ENCODE peak calls at places on chromosomes 16 and 17, in nine cellular contexts. One of them, this sample, is unnamed.

GRCh38 chr16:65274576-65274975 is 152.7 kb upstream of the CDH11 start:
- DNase-seq in IMR-90: no peak
- DNase-seq in neuronal stem cell: no peak
- DNase-seq in epithelial cell of proximal tubule: no peak
- DNase-seq in GM23248: peak; percentile 40
- DNase-seq in ovary: no peak
- DNase-seq in naive thymus-derived CD4-positive, alpha-beta T cell: no peak
- DNase-seq in AG09309: no peak
- DNase-seq in lung: no peak
- DNase-seq in this sample: no peak

GRCh38 chr17:1529863-1530262 is 13.5 kb upstream of the INPP5K start:
- DNase-seq in AG09309: no peak
- DNase-seq in GM23248: no peak
- DNase-seq in ovary: no peak
- DNase-seq in naive thymus-derived CD4-positive, alpha-beta T cell: no peak
- DNase-seq in IMR-90: no peak
- DNase-seq in neuronal stem cell: no peak
- DNase-seq in lung: no peak
- DNase-seq in epithelial cell of proximal tubule: no peak
- DNase-seq in this sample: no peak

GRCh38 chr17:39527220-39527813 is 66.0 kb downstream of the CDK12 start:
- DNase-seq in lung: no peak
- DNase-seq in epithelial cell of proximal tubule: no peak
- DNase-seq in AG09309: no peak
- DNase-seq in neuronal stem cell: no peak
- DNase-seq in GM23248: peak; percentile 39
- DNase-seq in ovary: no peak
- DNase-seq in IMR-90: no peak
- DNase-seq in naive thymus-derived CD4-positive, alpha-beta T cell: peak; percentile 16
- DNase-seq in this sample: no peak

GRCh38 chr16:4748682-4749411 is 14.5 kb downstream of the DNAAF8 start:
- DNase-seq in ovary: no peak
- DNase-seq in naive thymus-derived CD4-positive, alpha-beta T cell: no peak
- DNase-seq in epithelial cell of proximal tubule: no peak
- DNase-seq in IMR-90: no peak
- DNase-seq in GM23248: no peak
- DNase-seq in neuronal stem cell: no peak
- DNase-seq in AG09309: no peak
- DNase-seq in lung: no peak
- DNase-seq in this sample: no peak

GRCh38 chr16:860891-861290 is 60.4 kb upstream of the GNG13 start:
- DNase-seq in IMR-90: no peak
- DNase-seq in GM23248: no peak
- DNase-seq in AG09309: no peak
- DNase-seq in epithelial cell of proximal tubule: no peak
- DNase-seq in lung: no peak
- DNase-seq in neuronal stem cell: no peak
- DNase-seq in naive thymus-derived CD4-positive, alpha-beta T cell: no peak
- DNase-seq in ovary: no peak
- DNase-seq in this sample: no peak

GRCh38 chr16:14232106-14232890 is 161.2 kb downstream of the MRTFB start:
- DNase-seq in AG09309: no peak
- DNase-seq in neuronal stem cell: no peak
- DNase-seq in IMR-90: peak; percentile 72
- DNase-seq in ovary: no peak
- DNase-seq in naive thymus-derived CD4-positive, alpha-beta T cell: no peak
- DNase-seq in GM23248: no peak
- DNase-seq in epithelial cell of proximal tubule: no peak
- DNase-seq in lung: no peak
- DNase-seq in this sample: no peak

GRCh38 chr16:19907161-19907992 is 22.7 kb upstream of the GPRC5B start:
- DNase-seq in AG09309: peak; percentile 10
- DNase-seq in GM23248: peak; percentile 74
- DNase-seq in neuronal stem cell: peak; percentile 76
- DNase-seq in ovary: peak; percentile 41
- DNase-seq in naive thymus-derived CD4-positive, alpha-beta T cell: peak; percentile 75
- DNase-seq in lung: peak; percentile 56
- DNase-seq in epithelial cell of proximal tubule: no peak
- DNase-seq in IMR-90: peak; percentile 64
- DNase-seq in this sample: peak; percentile 46

GRCh38 chr17:57234252-57235092 is 21.9 kb upstream of the MSI2 start:
- DNase-seq in epithelial cell of proximal tubule: no peak
- DNase-seq in GM23248: no peak
- DNase-seq in naive thymus-derived CD4-positive, alpha-beta T cell: no peak
- DNase-seq in IMR-90: no peak
- DNase-seq in lung: no peak
- DNase-seq in neuronal stem cell: no peak
- DNase-seq in ovary: no peak
- DNase-seq in AG09309: no peak
- DNase-seq in this sample: no peak

GRCh38 chr16:57479043-57479421 is 7.3 kb downstream of the DOK4 start:
- DNase-seq in GM23248: peak; percentile 35
- DNase-seq in epithelial cell of proximal tubule: no peak
- DNase-seq in AG09309: no peak
- DNase-seq in lung: no peak
- DNase-seq in ovary: no peak
- DNase-seq in IMR-90: no peak
- DNase-seq in naive thymus-derived CD4-positive, alpha-beta T cell: no peak
- DNase-seq in neuronal stem cell: no peak
- DNase-seq in this sample: no peak

GRCh38 chr17:47615766-47616424 is 33.8 kb upstream of the KPNB1 start:
- DNase-seq in ovary: no peak
- DNase-seq in IMR-90: peak; percentile 62
- DNase-seq in epithelial cell of proximal tubule: no peak
- DNase-seq in lung: no peak
- DNase-seq in neuronal stem cell: peak; percentile 49
- DNase-seq in GM23248: peak; percentile 71
- DNase-seq in AG09309: peak; percentile 7
- DNase-seq in naive thymus-derived CD4-positive, alpha-beta T cell: peak; percentile 54
- DNase-seq in this sample: no peak

GRCh38 chr17:29341726-29342125 is 47.8 kb upstream of the NUFIP2 start:
- DNase-seq in ovary: no peak
- DNase-seq in lung: no peak
- DNase-seq in GM23248: peak; percentile 80
- DNase-seq in neuronal stem cell: no peak
- DNase-seq in IMR-90: peak; percentile 16
- DNase-seq in AG09309: peak; percentile 28
- DNase-seq in naive thymus-derived CD4-positive, alpha-beta T cell: no peak
- DNase-seq in epithelial cell of proximal tubule: peak; percentile 2
- DNase-seq in this sample: no peak

GRCh38 chr16:31472559-31473203 is 729 bp downstream of the TGFB1I1 start:
- DNase-seq in lung: peak; percentile 95
- DNase-seq in ovary: peak; percentile 95
- DNase-seq in GM23248: peak; percentile 96
- DNase-seq in neuronal stem cell: no peak
- DNase-seq in AG09309: peak; percentile 70
- DNase-seq in IMR-90: peak; percentile 88
- DNase-seq in epithelial cell of proximal tubule: no peak
- DNase-seq in naive thymus-derived CD4-positive, alpha-beta T cell: no peak
- DNase-seq in this sample: no peak

GRCh38 chr17:63358956-63359355 is 87.2 kb downstream of the CYB561 start:
- DNase-seq in IMR-90: no peak
- DNase-seq in lung: no peak
- DNase-seq in naive thymus-derived CD4-positive, alpha-beta T cell: no peak
- DNase-seq in neuronal stem cell: no peak
- DNase-seq in AG09309: no peak
- DNase-seq in GM23248: no peak
- DNase-seq in epithelial cell of proximal tubule: no peak
- DNase-seq in ovary: no peak
- DNase-seq in this sample: no peak

GRCh38 chr16:66457888-66458287 is 30.8 kb downstream of the BEAN1 start:
- DNase-seq in neuronal stem cell: no peak
- DNase-seq in epithelial cell of proximal tubule: no peak
- DNase-seq in AG09309: no peak
- DNase-seq in IMR-90: peak; percentile 5
- DNase-seq in lung: no peak
- DNase-seq in GM23248: peak; percentile 27
- DNase-seq in ovary: no peak
- DNase-seq in naive thymus-derived CD4-positive, alpha-beta T cell: no peak
- DNase-seq in this sample: no peak

GRCh38 chr17:78991017-78991783 is 11.5 kb upstream of the LGALS3BP start:
- DNase-seq in IMR-90: no peak
- DNase-seq in naive thymus-derived CD4-positive, alpha-beta T cell: no peak
- DNase-seq in neuronal stem cell: no peak
- DNase-seq in epithelial cell of proximal tubule: no peak
- DNase-seq in ovary: no peak
- DNase-seq in lung: no peak
- DNase-seq in AG09309: no peak
- DNase-seq in GM23248: no peak
- DNase-seq in this sample: no peak

DNA sequence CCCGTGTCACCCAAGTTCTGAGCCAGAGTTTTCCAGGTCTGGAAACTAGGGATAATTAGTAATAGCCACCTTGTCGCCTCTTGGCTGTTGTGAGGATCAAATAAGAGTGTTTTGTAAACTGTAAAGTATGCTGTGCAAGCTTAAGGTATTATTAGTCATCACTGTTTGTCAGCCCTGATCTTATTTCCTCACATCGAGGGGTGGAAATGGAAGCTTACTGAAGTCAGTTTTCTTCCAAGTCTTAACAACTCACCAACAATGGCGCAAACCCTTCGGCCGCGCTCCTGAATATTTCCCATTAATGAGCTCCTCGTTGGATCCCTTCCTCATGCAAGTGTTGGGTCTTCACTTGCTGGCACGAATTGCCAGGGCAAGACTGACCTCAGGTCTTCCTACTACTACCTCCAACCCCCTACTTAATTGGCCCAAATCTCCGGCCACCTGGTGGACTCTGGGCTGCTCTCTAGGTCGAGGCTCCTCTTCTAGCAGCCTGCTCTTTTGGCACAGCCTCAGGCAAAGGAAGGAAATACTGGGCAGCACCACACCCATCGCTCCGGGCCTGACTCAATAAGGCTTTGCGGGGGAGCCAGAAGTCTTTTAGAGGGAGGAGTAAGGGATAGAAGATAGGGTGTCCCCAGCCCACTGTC is 874 bp upstream of the SLC35B1 start:
- DNase-seq in AG09309: no peak
- DNase-seq in epithelial cell of proximal tubule: no peak
- DNase-seq in ovary: no peak
- DNase-seq in IMR-90: no peak
- DNase-seq in neuronal stem cell: no peak
- DNase-seq in lung: no peak
- DNase-seq in GM23248: peak; percentile 70
- DNase-seq in naive thymus-derived CD4-positive, alpha-beta T cell: no peak
- DNase-seq in this sample: no peak
- H3K4me3 ChIP-seq in AG09309: peak overlapping the region; percentile 67
- H3K4me3 ChIP-seq in epithelial cell of proximal tubule: peak overlapping the region; percentile 87
- H3K4me3 ChIP-seq in ovary: peak overlapping the region; percentile 16
- H3K4me3 ChIP-seq in IMR-90: peak overlapping the region; percentile 58
- H3K4me3 ChIP-seq in neuronal stem cell: no peak overlapping the region
- H3K4me3 ChIP-seq in lung: peak overlapping the region; percentile 52
- H3K4me3 ChIP-seq in GM23248: peak overlapping the region; percentile 99
- H3K4me3 ChIP-seq in naive thymus-derived CD4-positive, alpha-beta T cell: peak overlapping the region; percentile 24
- H3K4me3 ChIP-seq in this sample: no peak overlapping the region

DNA sequence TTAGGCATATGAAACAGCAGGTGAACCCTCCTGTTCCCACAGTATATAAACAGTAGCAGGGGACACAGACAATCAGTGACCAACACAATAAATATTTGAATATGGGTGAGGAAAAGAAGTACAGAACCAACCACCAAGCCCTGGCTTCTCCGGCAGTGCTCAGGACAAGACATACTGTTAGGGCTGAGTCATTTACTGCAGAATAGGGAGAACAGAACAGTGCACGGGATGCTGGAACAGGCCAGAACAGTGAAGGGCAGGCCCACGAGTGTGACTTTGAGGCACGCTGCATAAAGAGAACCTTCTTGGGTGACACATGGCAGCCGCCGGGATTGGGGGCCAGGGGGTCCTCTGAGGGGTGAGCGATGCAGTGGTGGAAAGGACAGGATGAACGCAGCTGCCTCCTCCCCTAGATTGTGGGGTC is 160.4 kb downstream of the CMIP start:
- DNase-seq in ovary: no peak
- DNase-seq in GM23248: peak; percentile 89
- DNase-seq in neuronal stem cell: no peak
- DNase-seq in IMR-90: peak; percentile 75
- DNase-seq in epithelial cell of proximal tubule: no peak
- DNase-seq in lung: no peak
- DNase-seq in naive thymus-derived CD4-positive, alpha-beta T cell: no peak
- DNase-seq in AG09309: no peak
- DNase-seq in this sample: no peak
- H3K4me3 ChIP-seq in ovary: no peak overlapping the region
- H3K4me3 ChIP-seq in GM23248: no peak overlapping the region
- H3K4me3 ChIP-seq in neuronal stem cell: no peak overlapping the region
- H3K4me3 ChIP-seq in IMR-90: no peak overlapping the region
- H3K4me3 ChIP-seq in epithelial cell of proximal tubule: no peak overlapping the region
- H3K4me3 ChIP-seq in lung: no peak overlapping the region
- H3K4me3 ChIP-seq in naive thymus-derived CD4-positive, alpha-beta T cell: no peak overlapping the region
- H3K4me3 ChIP-seq in AG09309: no peak overlapping the region
- H3K4me3 ChIP-seq in this sample: no peak overlapping the region

GRCh38 chr16:50692999-50693781 is at the start of gene NOD2:
- DNase-seq in naive thymus-derived CD4-positive, alpha-beta T cell: peak; percentile 12
- DNase-seq in ovary: no peak
- DNase-seq in AG09309: no peak
- DNase-seq in GM23248: peak; percentile 38
- DNase-seq in IMR-90: no peak
- DNase-seq in neuronal stem cell: peak; percentile 11
- DNase-seq in epithelial cell of proximal tubule: no peak
- DNase-seq in lung: no peak
- DNase-seq in this sample: no peak

GRCh38 chr16:50696126-50696525 is 2.7 kb downstream of the NOD2 start:
- DNase-seq in neuronal stem cell: no peak
- DNase-seq in AG09309: no peak
- DNase-seq in epithelial cell of proximal tubule: no peak
- DNase-seq in naive thymus-derived CD4-positive, alpha-beta T cell: no peak
- DNase-seq in IMR-90: no peak
- DNase-seq in ovary: no peak
- DNase-seq in GM23248: no peak
- DNase-seq in lung: no peak
- DNase-seq in this sample: no peak

GRCh38 chr16:50695017-50696000 is 1.9 kb downstream of the NOD2 start:
- DNase-seq in epithelial cell of proximal tubule: no peak
- DNase-seq in AG09309: no peak
- DNase-seq in neuronal stem cell: no peak
- DNase-seq in naive thymus-derived CD4-positive, alpha-beta T cell: no peak
- DNase-seq in GM23248: peak; percentile 14
- DNase-seq in ovary: no peak
- DNase-seq in lung: peak; percentile 58
- DNase-seq in IMR-90: no peak
- DNase-seq in this sample: no peak

GRCh38 chr16:50692644-50692998 is 785 bp upstream of the NOD2 start:
- DNase-seq in GM23248: no peak
- DNase-seq in lung: no peak
- DNase-seq in IMR-90: no peak
- DNase-seq in naive thymus-derived CD4-positive, alpha-beta T cell: no peak
- DNase-seq in neuronal stem cell: no peak
- DNase-seq in AG09309: no peak
- DNase-seq in ovary: no peak
- DNase-seq in epithelial cell of proximal tubule: no peak
- DNase-seq in this sample: no peak

GRCh38 chr16:50694206-50694605 is 800 bp downstream of the NOD2 start:
- DNase-seq in neuronal stem cell: no peak
- DNase-seq in GM23248: no peak
- DNase-seq in ovary: no peak
- DNase-seq in AG09309: no peak
- DNase-seq in naive thymus-derived CD4-positive, alpha-beta T cell: no peak
- DNase-seq in IMR-90: no peak
- DNase-seq in lung: no peak
- DNase-seq in epithelial cell of proximal tubule: no peak
- DNase-seq in this sample: no peak
- H3K4me3 ChIP-seq in neuronal stem cell: no peak overlapping the region
- H3K4me3 ChIP-seq in GM23248: no peak overlapping the region
- H3K4me3 ChIP-seq in ovary: no peak overlapping the region
- H3K4me3 ChIP-seq in AG09309: no peak overlapping the region
- H3K4me3 ChIP-seq in naive thymus-derived CD4-positive, alpha-beta T cell: peak overlapping the region; percentile 56
- H3K4me3 ChIP-seq in IMR-90: no peak overlapping the region
- H3K4me3 ChIP-seq in lung: no peak overlapping the region
- H3K4me3 ChIP-seq in epithelial cell of proximal tubule: no peak overlapping the region
- H3K4me3 ChIP-seq in this sample: peak overlapping the region; percentile 63

GRCh38 chr17:80455784-80456183 is 20.6 kb downstream of the NPTX1 start:
- DNase-seq in AG09309: no peak
- DNase-seq in naive thymus-derived CD4-positive, alpha-beta T cell: no peak
- DNase-seq in ovary: no peak
- DNase-seq in neuronal stem cell: no peak
- DNase-seq in lung: no peak
- DNase-seq in IMR-90: no peak
- DNase-seq in epithelial cell of proximal tubule: no peak
- DNase-seq in GM23248: peak; percentile 59
- DNase-seq in this sample: no peak
- H3K4me3 ChIP-seq in AG09309: no peak overlapping the region
- H3K4me3 ChIP-seq in naive thymus-derived CD4-positive, alpha-beta T cell: no peak overlapping the region
- H3K4me3 ChIP-seq in ovary: no peak overlapping the region
- H3K4me3 ChIP-seq in neuronal stem cell: no peak overlapping the region
- H3K4me3 ChIP-seq in lung: no peak overlapping the region
- H3K4me3 ChIP-seq in IMR-90: no peak overlapping the region
- H3K4me3 ChIP-seq in epithelial cell of proximal tubule: peak overlapping the region; percentile 89
- H3K4me3 ChIP-seq in GM23248: peak overlapping the region; percentile 92
- H3K4me3 ChIP-seq in this sample: no peak overlapping the region

This sample was measured in effector memory CD4-positive, alpha-beta T cell.